ENCODE peak calls at places on chromosome 7, in six cellular contexts. One of them, this sample, is unnamed.

GRCh38 chr7:28564755-28565374 is 152.5 kb downstream of the CREB5 start:
- DNase-seq in HCT116: no peak
- DNase-seq in GM12878: no peak
- DNase-seq in HepG2: no peak
- DNase-seq in SK-N-SH: no peak
- DNase-seq in H1: no peak
- DNase-seq in this sample: no peak

GRCh38 chr7:142803901-142804300 is 33.1 kb downstream of the PRSS2 start:
- DNase-seq in HCT116: no peak
- DNase-seq in GM12878: no peak
- DNase-seq in HepG2: no peak
- DNase-seq in SK-N-SH: no peak
- DNase-seq in H1: no peak
- DNase-seq in this sample: no peak

GRCh38 chr7:22083711-22084289 is 138.1 kb upstream of the CDCA7L start:
- DNase-seq in HCT116: no peak
- DNase-seq in GM12878: no peak
- DNase-seq in HepG2: no peak
- DNase-seq in SK-N-SH: no peak
- DNase-seq in H1: no peak
- DNase-seq in this sample: no peak

GRCh38 chr7:149423441-149423970 is 37.4 kb downstream of the ZNF777 start:
- DNase-seq in HCT116: no peak
- DNase-seq in GM12878: no peak
- DNase-seq in HepG2: no peak
- DNase-seq in SK-N-SH: no peak
- DNase-seq in H1: no peak
- DNase-seq in this sample: peak; percentile 10

GRCh38 chr7:145050415-145050814 is 214.6 kb upstream of the TPK1 start:
- DNase-seq in HCT116: no peak
- DNase-seq in GM12878: no peak
- DNase-seq in HepG2: no peak
- DNase-seq in SK-N-SH: no peak
- DNase-seq in H1: no peak
- DNase-seq in this sample: no peak

GRCh38 chr7:38276096-38276857 is 2.8 kb upstream of the TARP start:
- DNase-seq in HCT116: no peak
- DNase-seq in GM12878: no peak
- DNase-seq in HepG2: no peak
- DNase-seq in SK-N-SH: no peak
- DNase-seq in H1: no peak
- DNase-seq in this sample: no peak

GRCh38 chr7:4226166-4226857 is 455.8 kb upstream of the FOXK1 start:
- DNase-seq in HCT116: peak; percentile 4
- DNase-seq in GM12878: no peak
- DNase-seq in HepG2: peak; percentile 8
- DNase-seq in SK-N-SH: no peak
- DNase-seq in H1: peak; percentile 70
- DNase-seq in this sample: no peak

GRCh38 chr7:132276986-132277716 is 299.1 kb downstream of the PLXNA4 start:
- DNase-seq in HCT116: no peak
- DNase-seq in GM12878: no peak
- DNase-seq in HepG2: no peak
- DNase-seq in SK-N-SH: no peak
- DNase-seq in H1: no peak
- DNase-seq in this sample: no peak

GRCh38 chr7:131836733-131837132 is 280.3 kb upstream of the PODXL start:
- DNase-seq in HCT116: no peak
- DNase-seq in GM12878: no peak
- DNase-seq in HepG2: no peak
- DNase-seq in SK-N-SH: no peak
- DNase-seq in H1: no peak
- DNase-seq in this sample: no peak

GRCh38 chr7:84230491-84230890 is 35.9 kb upstream of the SEMA3A start:
- DNase-seq in HCT116: no peak
- DNase-seq in GM12878: no peak
- DNase-seq in HepG2: no peak
- DNase-seq in SK-N-SH: no peak
- DNase-seq in H1: no peak
- DNase-seq in this sample: no peak
- H2AFZ ChIP-seq in HCT116: peak overlapping the region; percentile 76
- H2AFZ ChIP-seq in GM12878: no peak overlapping the region
- H2AFZ ChIP-seq in HepG2: no peak overlapping the region
- H2AFZ ChIP-seq in SK-N-SH: peak overlapping the region; percentile 38
- H2AFZ ChIP-seq in H1: no peak overlapping the region
- H2AFZ ChIP-seq in this sample: no peak overlapping the region

GRCh38 chr7:11881680-11882079 is 49.7 kb upstream of the THSD7A start:
- DNase-seq in HCT116: no peak
- DNase-seq in GM12878: no peak
- DNase-seq in HepG2: no peak
- DNase-seq in SK-N-SH: no peak
- DNase-seq in H1: no peak
- DNase-seq in this sample: no peak
- TF ChIP-seq MAX in HCT116: no peak
- TF ChIP-seq MAX in GM12878: no peak
- TF ChIP-seq MAX in HepG2: no peak
- TF ChIP-seq MAX in SK-N-SH: no peak
- TF ChIP-seq MAX in H1: no peak
- TF ChIP-seq MAX in this sample: no peak

DNA sequence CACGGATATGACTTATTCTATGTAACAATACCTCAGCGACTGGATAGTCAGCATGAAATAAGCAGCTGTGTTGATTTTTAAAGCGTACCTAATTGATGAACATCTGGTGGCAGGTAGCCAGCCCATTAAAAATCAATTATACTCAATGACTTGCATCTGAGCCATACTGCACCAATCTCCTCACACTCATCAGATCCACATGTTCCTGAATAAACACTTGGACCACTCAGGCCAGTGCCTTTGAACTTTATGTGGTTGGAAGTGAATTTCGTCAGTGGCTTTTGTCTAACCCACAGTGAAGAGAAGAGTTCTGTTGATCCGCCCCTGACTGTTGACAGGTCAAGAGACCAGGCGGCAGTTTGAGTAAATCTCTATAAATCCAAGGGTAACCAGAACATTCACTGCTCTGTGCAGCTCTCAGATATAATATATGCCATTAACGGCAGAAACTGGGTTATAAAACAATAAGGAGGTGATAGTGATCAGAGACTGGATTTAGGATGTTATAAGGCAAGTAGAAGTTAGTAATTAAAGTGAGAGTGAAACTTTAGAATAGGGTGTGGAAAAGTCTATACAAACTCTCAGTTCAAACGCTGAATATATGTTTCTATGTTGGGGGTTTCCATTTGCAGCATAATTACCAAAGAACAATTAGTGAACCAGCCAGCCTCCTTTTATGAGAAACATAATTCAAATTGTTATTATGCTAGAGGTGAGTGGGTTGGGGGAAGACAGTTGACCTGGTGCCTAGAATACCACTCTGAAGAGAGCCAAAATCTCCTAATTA is 435.5 kb downstream of the MDFIC start:
- DNase-seq in HCT116: no peak
- DNase-seq in GM12878: no peak
- DNase-seq in HepG2: no peak
- DNase-seq in SK-N-SH: no peak
- DNase-seq in H1: no peak
- DNase-seq in this sample: no peak
- H2AFZ ChIP-seq in HCT116: no peak overlapping the region
- H2AFZ ChIP-seq in GM12878: no peak overlapping the region
- H2AFZ ChIP-seq in HepG2: no peak overlapping the region
- H2AFZ ChIP-seq in SK-N-SH: no peak overlapping the region
- H2AFZ ChIP-seq in H1: no peak overlapping the region
- H2AFZ ChIP-seq in this sample: no peak overlapping the region

GRCh38 chr7:106824458-106824857 is 40.6 kb upstream of the PIK3CG start:
- DNase-seq in HCT116: peak; percentile 61
- DNase-seq in GM12878: no peak
- DNase-seq in HepG2: no peak
- DNase-seq in SK-N-SH: no peak
- DNase-seq in H1: no peak
- DNase-seq in this sample: no peak
- TF ChIP-seq MAX in HCT116: no peak
- TF ChIP-seq MAX in GM12878: no peak
- TF ChIP-seq MAX in HepG2: no peak
- TF ChIP-seq MAX in SK-N-SH: no peak
- TF ChIP-seq MAX in H1: no peak
- TF ChIP-seq MAX in this sample: no peak

GRCh38 chr7:138304071-138304320 is 156.1 kb upstream of the TRIM24 start:
- DNase-seq in HCT116: no peak
- DNase-seq in GM12878: no peak
- DNase-seq in HepG2: no peak
- DNase-seq in SK-N-SH: no peak
- DNase-seq in H1: no peak
- DNase-seq in this sample: no peak

GRCh38 chr7:138303230-138304070 is 156.6 kb upstream of the TRIM24 start:
- DNase-seq in HCT116: no peak
- DNase-seq in GM12878: no peak
- DNase-seq in HepG2: no peak
- DNase-seq in SK-N-SH: no peak
- DNase-seq in H1: no peak
- DNase-seq in this sample: no peak

GRCh38 chr7:138308116-138308515 is 151.9 kb upstream of the TRIM24 start:
- DNase-seq in HCT116: no peak
- DNase-seq in GM12878: no peak
- DNase-seq in HepG2: no peak
- DNase-seq in SK-N-SH: no peak
- DNase-seq in H1: no peak
- DNase-seq in this sample: no peak

GRCh38 chr7:138309186-138309585 is 150.9 kb upstream of the TRIM24 start:
- DNase-seq in HCT116: no peak
- DNase-seq in GM12878: no peak
- DNase-seq in HepG2: no peak
- DNase-seq in SK-N-SH: no peak
- DNase-seq in H1: no peak
- DNase-seq in this sample: no peak

DNA sequence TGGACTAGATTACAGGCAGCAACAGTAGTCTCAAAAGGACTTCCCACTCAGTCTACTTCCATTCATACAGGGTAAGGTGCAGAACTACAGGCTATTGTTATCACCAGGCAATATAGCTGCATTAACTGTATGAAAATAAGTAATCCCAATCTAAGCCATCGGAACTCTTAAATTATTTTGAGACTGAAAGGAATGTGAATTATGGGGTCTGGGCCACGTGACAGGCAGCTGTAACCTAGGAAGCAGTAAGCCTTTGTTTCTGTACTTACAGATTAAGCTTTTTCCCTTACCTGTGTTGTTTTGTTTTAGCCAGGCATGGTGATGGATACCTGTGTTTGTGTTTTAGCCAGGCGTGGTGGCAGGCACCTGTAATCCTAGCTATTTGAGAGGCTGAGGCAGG is 152.4 kb upstream of the TRIM24 start:
- DNase-seq in HCT116: no peak
- DNase-seq in GM12878: no peak
- DNase-seq in HepG2: no peak
- DNase-seq in SK-N-SH: no peak
- DNase-seq in H1: peak; percentile 27
- DNase-seq in this sample: no peak
- H2AFZ ChIP-seq in HCT116: no peak overlapping the region
- H2AFZ ChIP-seq in GM12878: no peak overlapping the region
- H2AFZ ChIP-seq in HepG2: no peak overlapping the region
- H2AFZ ChIP-seq in SK-N-SH: no peak overlapping the region
- H2AFZ ChIP-seq in H1: no peak overlapping the region
- H2AFZ ChIP-seq in this sample: no peak overlapping the region